ENCODE peak calls at places on chromosome 11, in six cellular contexts. A is GM10248, X is Right ventricle myocardium superior, U is amygdala, D is A549, V is globus pallidus. Z is an unnamed sample.

GRCh38 chr11:32317646-32318045 is 117.7 kb downstream of the WT1 start:
- DNase-seq in V (no peak), A (no peak), D (no peak), X (no peak), U (no peak), Z (no peak)

GRCh38 chr11:113339909-113340569 is 25.7 kb downstream of the TTC12 start:
- DNase-seq in X (no peak), D (no peak), U (no peak), V (no peak), A (no peak), Z (no peak)

GRCh38 chr11:121035823-121036222 is 11.9 kb downstream of the TBCEL start:
- DNase-seq in U (no peak), X (no peak), A (no peak), D (no peak), V (no peak), Z (no peak)

GRCh38 chr11:67997460-67997921 is 6.4 kb downstream of the UNC93B1 start:
- DNase-seq in V (no peak), A (no peak), D (no peak), X (no peak), U (no peak), Z (peak; percentile 36)

GRCh38 chr11:1557904-1558831 is 13.9 kb downstream of the DUSP8 start:
- DNase-seq in A (no peak), V (no peak), D (peak; percentile 71), U (no peak), X (peak; percentile 67), Z (no peak)

GRCh38 chr11:114986365-114986764 is 308.0 kb downstream of the NXPE2 start:
- DNase-seq in U (no peak), V (no peak), D (no peak), A (no peak), X (no peak), Z (no peak)

GRCh38 chr11:110711448-110711775 is 825 bp downstream of the ARHGAP20 start:
- DNase-seq in V (no peak), A (no peak), X (no peak), D (no peak), U (no peak), Z (no peak)

GRCh38 chr11:1152316-1153104 is 5.2 kb upstream of the MUC5AC start:
- DNase-seq in A (peak; percentile 40), V (no peak), U (no peak), X (peak; percentile 33), D (peak; percentile 63), Z (no peak)

GRCh38 chr11:76823481-76824028 is 37.2 kb upstream of the ACER3 start:
- DNase-seq in X (no peak), V (no peak), U (no peak), A (no peak), D (peak; percentile 91), Z (no peak)

GRCh38 chr11:34239465-34240149 is 118.2 kb downstream of the ABTB2 start:
- DNase-seq in X (no peak), D (no peak), V (no peak), U (no peak), A (no peak), Z (no peak)

GRCh38 chr11:86176165-86176884 is 68.2 kb upstream of the EED start:
- DNase-seq in A (peak; percentile 41), U (no peak), V (no peak), X (no peak), D (no peak), Z (no peak)

GRCh38 chr11:71386232-71386631 is 62.0 kb downstream of the DHCR7 start:
- DNase-seq in X (no peak), U (no peak), A (no peak), V (no peak), D (no peak), Z (no peak)

GRCh38 chr11:266676-267439 is 11.3 kb upstream of the NLRP6 start:
- DNase-seq in A (no peak), U (no peak), X (no peak), D (no peak), V (no peak), Z (no peak)

GRCh38 chr11:76215946-76216345 is 9.6 kb upstream of the WNT11 start:
- DNase-seq in D (no peak), A (no peak), U (no peak), X (peak; percentile 27), V (no peak), Z (no peak)

GRCh38 chr11:93024376-93024775 is 54.9 kb downstream of the MTNR1B start:
- DNase-seq in U (no peak), A (no peak), X (no peak), D (no peak), V (no peak), Z (no peak)

GRCh38 chr11:7307836-7308235 is 56.1 kb downstream of the SYT9 start:
- DNase-seq in X (no peak), D (no peak), U (no peak), A (peak; percentile 34), V (no peak), Z (no peak)

GRCh38 chr11:128575956-128576340 is 11.4 kb downstream of the ETS1 start:
- DNase-seq in V (no peak), X (peak; percentile 45), U (no peak), D (no peak), A (no peak), Z (no peak)

GRCh38 chr11:62269654-62270278 is at the start of gene SCGB2A2:
- DNase-seq in D (peak; percentile 12), X (no peak), V (no peak), A (no peak), U (no peak), Z (peak; percentile 8)

GRCh38 chr11:110027627-110028371 is 65.4 kb upstream of the ZC3H12C start:
- DNase-seq in V (no peak), U (no peak), D (no peak), X (no peak), A (no peak), Z (no peak)

GRCh38 chr11:6353367-6353987 is 33.2 kb upstream of the CAVIN3 start:
- DNase-seq in X (peak; percentile 52), D (peak; percentile 46), A (peak; percentile 67), U (no peak), V (peak; percentile 15), Z (peak; percentile 91)

GRCh38 chr11:112229746-112230433 is 3.7 kb downstream of the PTS start:
- DNase-seq in D (no peak), X (no peak), A (no peak), U (no peak), V (no peak), Z (no peak)

GRCh38 chr11:72069787-72070251 is 10.5 kb downstream of the NUMA1 start:
- DNase-seq in V (peak; percentile 49), X (peak; percentile 89), U (no peak), D (peak; percentile 59), A (peak; percentile 26), Z (peak; percentile 55)

GRCh38 chr11:96162816-96163499 is 180.0 kb downstream of the MAML2 start:
- DNase-seq in D (no peak), V (no peak), X (no peak), U (no peak), A (no peak), Z (no peak)

GRCh38 chr11:14184548-14184947 is 174.4 kb downstream of the RRAS2 start:
- DNase-seq in D (no peak), U (no peak), A (no peak), X (no peak), V (no peak), Z (no peak)

Z was measured in Caco-2.